ENCODE peak calls at places on chromosomes 3 and 15, in five cellular contexts. I, Y, F, H and O are unnamed samples.

GRCh38 chr15:77002954-77003912 is 8.3 kb downstream of the PSTPIP1 start:
- DNase-seq in I (peak; percentile 28), Y (no peak), F (no peak), H (peak; percentile 93), O (peak; percentile 95)

GRCh38 chr3:171812811-171813210 is 2.5 kb upstream of the PLD1 start:
- DNase-seq in I (no peak), Y (no peak), F (no peak), H (no peak), O (no peak)

GRCh38 chr15:60673918-60674558 is 195.1 kb upstream of the ICE2 start:
- DNase-seq in I (no peak), Y (no peak), F (peak; percentile 88), H (no peak), O (peak; percentile 52)

GRCh38 chr3:85475346-85475745 is 516.6 kb downstream of the CADM2 start:
- DNase-seq in I (no peak), Y (no peak), F (no peak), H (no peak), O (no peak)

GRCh38 chr15:68526269-68526668 is 52.5 kb upstream of the CORO2B start:
- DNase-seq in I (no peak), Y (no peak), F (peak; percentile 79), H (no peak), O (no peak)

GRCh38 chr3:107221856-107222255 is 155.4 kb upstream of the CCDC54 start:
- DNase-seq in I (no peak), Y (no peak), F (no peak), H (no peak), O (no peak)

GRCh38 chr3:186095584-186096061 is 13.3 kb downstream of the ETV5 start:
- DNase-seq in I (no peak), Y (no peak), F (no peak), H (no peak), O (peak; percentile 90)

GRCh38 chr3:78906245-78906644 is 861.6 kb downstream of the ROBO1 start:
- DNase-seq in I (no peak), Y (no peak), F (no peak), H (no peak), O (no peak)

GRCh38 chr3:181933052-181933618 is 221.4 kb downstream of the SOX2 start:
- DNase-seq in I (no peak), Y (no peak), F (no peak), H (no peak), O (no peak)

GRCh38 chr15:93321881-93322282 is 232.9 kb upstream of the RGMA start:
- DNase-seq in I (no peak), Y (no peak), F (no peak), H (no peak), O (no peak)

GRCh38 chr3:13480340-13481318 is 523 bp downstream of the HDAC11 start:
- DNase-seq in I (peak; percentile 34), Y (peak; percentile 71), F (no peak), H (peak; percentile 84), O (no peak)

GRCh38 chr3:88912294-88913014 is 195.0 kb upstream of the EPHA3 start:
- DNase-seq in I (no peak), Y (peak; percentile 28), F (no peak), H (no peak), O (no peak)

GRCh38 chr3:38457111-38458003 is 3.7 kb downstream of the ACVR2B start:
- DNase-seq in I (no peak), Y (no peak), F (no peak), H (no peak), O (no peak)